ENCODE peak calls at places on chromosomes 11 and 22, in four cellular contexts. One of them, this sample, is unnamed.

GRCh38 chr22:45007247-45007945 is 2.4 kb downstream of the PHF21B start:
- DNase-seq in K562: peak
- DNase-seq in A549: peak
- DNase-seq in HepG2: no peak
- DNase-seq in this sample: peak

GRCh38 chr22:38056969-38057841 is at the start of gene PICK1:
- DNase-seq in HepG2: peak
- DNase-seq in K562: peak
- DNase-seq in A549: peak
- DNase-seq in this sample: peak

GRCh38 chr22:49956914-49957825 is 3.4 kb upstream of the PIM3 start:
- DNase-seq in K562: no peak
- DNase-seq in HepG2: no peak
- DNase-seq in A549: no peak
- DNase-seq in this sample: no peak

GRCh38 chr11:83037877-83038276 is 33.8 kb downstream of the RAB30 start:
- DNase-seq in HepG2: no peak
- DNase-seq in A549: no peak
- DNase-seq in K562: no peak
- DNase-seq in this sample: no peak

GRCh38 chr22:39515266-39516050 is 4.9 kb upstream of the ATF4 start:
- DNase-seq in A549: no peak
- DNase-seq in K562: no peak
- DNase-seq in HepG2: no peak
- DNase-seq in this sample: no peak

GRCh38 chr22:38782402-38783094 is 11.4 kb downstream of the DNAL4 start:
- DNase-seq in A549: no peak
- DNase-seq in K562: peak
- DNase-seq in HepG2: no peak
- DNase-seq in this sample: no peak

GRCh38 chr11:129590030-129590752 is 214.5 kb downstream of the BARX2 start:
- DNase-seq in A549: no peak
- DNase-seq in K562: no peak
- DNase-seq in HepG2: no peak
- DNase-seq in this sample: no peak

GRCh38 chr22:40128989-40129388 is 48.7 kb upstream of the TNRC6B start:
- DNase-seq in K562: no peak
- DNase-seq in HepG2: no peak
- DNase-seq in A549: no peak
- DNase-seq in this sample: no peak

GRCh38 chr11:126159719-126160344 is 51.6 kb downstream of the RPUSD4 start:
- DNase-seq in A549: no peak
- DNase-seq in K562: peak
- DNase-seq in HepG2: no peak
- DNase-seq in this sample: peak

GRCh38 chr11:73633999-73634398 is 12.4 kb upstream of the PLEKHB1 start:
- DNase-seq in K562: no peak
- DNase-seq in A549: no peak
- DNase-seq in HepG2: no peak
- DNase-seq in this sample: no peak

GRCh38 chr22:44037519-44038370 is 13.6 kb downstream of the PARVB start:
- DNase-seq in K562: no peak
- DNase-seq in HepG2: no peak
- DNase-seq in A549: peak
- DNase-seq in this sample: no peak

GRCh38 chr22:23248583-23248982 is 68.3 kb downstream of the BCR start:
- DNase-seq in A549: no peak
- DNase-seq in HepG2: peak
- DNase-seq in K562: peak
- DNase-seq in this sample: no peak

GRCh38 chr11:15698855-15699254 is 584.1 kb downstream of the INSC start:
- DNase-seq in HepG2: no peak
- DNase-seq in A549: no peak
- DNase-seq in K562: no peak
- DNase-seq in this sample: no peak

GRCh38 chr22:47044722-47045545 is 282.5 kb downstream of the TBC1D22A start:
- DNase-seq in K562: no peak
- DNase-seq in HepG2: no peak
- DNase-seq in A549: no peak
- DNase-seq in this sample: no peak

GRCh38 chr11:70544774-70545625 is 146.7 kb downstream of the CTTN start:
- DNase-seq in HepG2: no peak
- DNase-seq in A549: no peak
- DNase-seq in K562: no peak
- DNase-seq in this sample: peak

GRCh38 chr11:84012171-84012826 is 726.1 kb upstream of the CCDC90B start:
- DNase-seq in K562: no peak
- DNase-seq in A549: no peak
- DNase-seq in HepG2: no peak
- DNase-seq in this sample: no peak

GRCh38 chr22:30178180-30179126 is 68.1 kb downstream of the LIF start:
- DNase-seq in HepG2: no peak
- DNase-seq in A549: no peak
- DNase-seq in K562: no peak
- DNase-seq in this sample: no peak

GRCh38 chr11:78031629-78032028 is 8.6 kb upstream of the KCTD14 start:
- DNase-seq in K562: no peak
- DNase-seq in HepG2: peak
- DNase-seq in A549: no peak
- DNase-seq in this sample: no peak

GRCh38 chr11:34238966-34239365 is 118.8 kb downstream of the ABTB2 start:
- DNase-seq in A549: no peak
- DNase-seq in HepG2: no peak
- DNase-seq in K562: peak
- DNase-seq in this sample: no peak

GRCh38 chr22:23478175-23478574 is 101.9 kb downstream of the IGLL1 start:
- DNase-seq in HepG2: no peak
- DNase-seq in A549: no peak
- DNase-seq in K562: peak
- DNase-seq in this sample: no peak

GRCh38 chr11:134586726-134587125 is 174.7 kb upstream of the B3GAT1 start:
- DNase-seq in HepG2: no peak
- DNase-seq in A549: no peak
- DNase-seq in K562: no peak
- DNase-seq in this sample: no peak

GRCh38 chr11:1026163-1026450 is 10.4 kb downstream of the MUC6 start:
- DNase-seq in A549: no peak
- DNase-seq in HepG2: no peak
- DNase-seq in K562: no peak
- DNase-seq in this sample: no peak

GRCh38 chr11:1023811-1024596 is 12.5 kb downstream of the MUC6 start:
- DNase-seq in A549: no peak
- DNase-seq in K562: no peak
- DNase-seq in HepG2: no peak
- DNase-seq in this sample: no peak

GRCh38 chr11:1026641-1027482 is 9.7 kb downstream of the MUC6 start:
- DNase-seq in K562: no peak
- DNase-seq in HepG2: no peak
- DNase-seq in A549: no peak
- DNase-seq in this sample: no peak

GRCh38 chr11:1024597-1025409 is 11.7 kb downstream of the MUC6 start:
- DNase-seq in A549: no peak
- DNase-seq in K562: no peak
- DNase-seq in HepG2: no peak
- DNase-seq in this sample: no peak

GRCh38 chr11:1025410-1026162 is 10.9 kb downstream of the MUC6 start:
- DNase-seq in K562: no peak
- DNase-seq in A549: no peak
- DNase-seq in HepG2: no peak
- DNase-seq in this sample: no peak
- TF ChIP-seq HMGXB4 in K562: no peak
- TF ChIP-seq HMGXB4 in A549: no peak
- TF ChIP-seq HMGXB4 in HepG2: no peak
- TF ChIP-seq HMGXB4 in this sample: no peak

GRCh38 chr11:66864172-66864901 is 7.5 kb downstream of the LRFN4 start:
- DNase-seq in HepG2: no peak
- DNase-seq in K562: no peak
- DNase-seq in A549: no peak
- DNase-seq in this sample: no peak
- TF ChIP-seq NR3C1 in HepG2: no peak
- TF ChIP-seq NR3C1 in K562: no peak
- TF ChIP-seq NR3C1 in A549: no peak
- TF ChIP-seq NR3C1 in this sample: no peak

DNA sequence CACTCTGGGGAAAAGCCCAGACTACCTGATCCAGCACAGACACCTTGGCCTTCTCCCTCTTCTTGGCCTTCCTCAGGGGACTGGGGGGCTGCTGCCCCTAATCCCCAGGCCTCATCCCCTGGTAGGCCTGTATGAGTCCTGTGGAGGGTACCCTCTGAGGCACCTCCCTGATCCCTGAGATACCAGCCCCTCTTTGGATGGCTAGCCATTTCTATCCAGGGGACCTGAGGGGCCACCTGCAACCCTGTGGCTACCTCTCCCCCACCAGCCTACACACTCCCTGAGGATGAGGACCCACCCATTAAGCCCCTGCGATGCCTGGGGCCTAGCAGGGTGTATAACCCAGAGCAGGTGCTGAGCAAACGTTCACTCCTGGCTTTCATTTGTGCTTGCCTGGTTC is 54.6 kb downstream of the HIRA start:
- DNase-seq in A549: no peak
- DNase-seq in K562: no peak
- DNase-seq in HepG2: no peak
- DNase-seq in this sample: no peak
- TF ChIP-seq HMGXB4 in A549: no peak
- TF ChIP-seq HMGXB4 in K562: no peak
- TF ChIP-seq HMGXB4 in HepG2: no peak
- TF ChIP-seq HMGXB4 in this sample: no peak

DNA sequence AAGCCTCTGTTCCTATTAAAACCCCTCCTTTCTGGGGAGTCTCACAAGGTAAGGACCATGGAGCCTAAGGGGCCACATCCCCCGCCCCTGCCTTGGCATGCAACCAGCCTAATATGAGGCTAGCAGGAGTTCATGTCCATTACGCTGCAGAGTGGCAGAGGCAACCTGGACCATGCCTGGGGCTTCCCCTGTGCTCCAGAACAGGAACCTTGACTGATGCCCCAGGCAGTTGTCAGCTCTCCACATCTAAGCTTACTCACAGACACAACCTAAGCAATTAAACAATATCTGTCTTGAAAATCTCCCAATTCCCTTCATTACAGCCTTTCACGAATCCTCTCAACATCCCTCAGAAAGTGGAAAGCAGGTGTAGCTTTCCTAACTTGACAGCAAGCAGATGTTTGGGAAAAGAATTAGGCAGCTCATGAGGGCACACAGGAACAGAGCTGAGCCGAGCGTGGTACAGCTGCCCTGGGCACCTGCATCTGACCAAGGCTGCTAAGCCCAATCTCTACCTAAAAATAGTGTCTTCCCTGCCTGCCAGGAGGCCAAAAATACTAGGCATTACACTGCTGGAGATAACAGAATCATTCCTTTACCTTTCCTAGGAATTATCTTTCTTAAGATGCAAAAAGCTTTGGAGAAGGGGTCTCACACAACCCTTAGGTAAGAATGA is 20.8 kb downstream of the C11orf71 start:
- DNase-seq in A549: no peak
- DNase-seq in K562: no peak
- DNase-seq in HepG2: no peak
- DNase-seq in this sample: no peak
- TF ChIP-seq NR3C1 in A549: no peak
- TF ChIP-seq NR3C1 in K562: no peak
- TF ChIP-seq NR3C1 in HepG2: no peak
- TF ChIP-seq NR3C1 in this sample: no peak

This sample was measured in WTC11.